ENCODE peak calls at places on chromosomes 11 and 22, in nine cellular contexts. T is keratinocyte, P is psoas muscle, S is IMR-90, L is hepatocyte, C is tibial nerve, K is BE2C, B is astrocyte of the spinal cord, D is fibroblast of mammary gland. H is an unnamed sample.

GRCh38 chr11:108666373-108666772 is 1.5 kb downstream of the DDX10 start:
- DNase-seq in T (no peak), P (no peak), S (no peak), L (no peak), C (no peak), K (no peak), B (no peak), D (peak), H (no peak)

GRCh38 chr11:14583252-14584105 is 60.1 kb upstream of the PDE3B start:
- DNase-seq in T (no peak), P (no peak), S (no peak), L (peak), C (no peak), K (no peak), B (no peak), D (no peak), H (no peak)

GRCh38 chr11:70839851-70840250 is 412.5 kb downstream of the SHANK2 start:
- DNase-seq in T (no peak), P (no peak), S (no peak), L (no peak), C (no peak), K (no peak), B (no peak), D (no peak), H (no peak)

GRCh38 chr11:64044730-64045386 is 9.1 kb downstream of the FLRT1 start:
- DNase-seq in T (no peak), P (no peak), S (no peak), L (no peak), C (no peak), K (peak), B (no peak), D (no peak), H (no peak)

GRCh38 chr11:95108159-95108611 is 18.5 kb downstream of the ENDOD1 start:
- DNase-seq in T (no peak), P (peak), S (peak), L (peak), C (no peak), K (no peak), B (peak), D (peak), H (peak)

GRCh38 chr22:24485608-24486007 is 9.5 kb upstream of the UPB1 start:
- DNase-seq in T (no peak), P (no peak), S (no peak), L (no peak), C (no peak), K (peak), B (no peak), D (no peak), H (no peak)

GRCh38 chr11:59078435-59078834 is 7.7 kb upstream of the GLYATL1B start:
- DNase-seq in T (no peak), P (no peak), S (no peak), L (no peak), C (no peak), K (no peak), B (no peak), D (no peak), H (no peak)

GRCh38 chr11:96314326-96315050 is 28.5 kb downstream of the MAML2 start:
- DNase-seq in T (peak), P (no peak), S (peak), L (no peak), C (no peak), K (no peak), B (peak), D (no peak), H (no peak)

GRCh38 chr22:49532831-49533802 is 294.6 kb downstream of the BRD1 start:
- DNase-seq in T (no peak), P (no peak), S (no peak), L (peak), C (no peak), K (no peak), B (no peak), D (no peak), H (no peak)

GRCh38 chr22:43841742-43842141 is 20.6 kb downstream of the SULT4A1 start:
- DNase-seq in T (no peak), P (peak), S (no peak), L (no peak), C (no peak), K (no peak), B (no peak), D (no peak), H (no peak)

GRCh38 chr22:26592368-26593015 is 2.6 kb upstream of the TPST2 start:
- DNase-seq in T (no peak), P (no peak), S (no peak), L (no peak), C (no peak), K (no peak), B (no peak), D (no peak), H (no peak)

GRCh38 chr11:114174712-114175495 is 115.4 kb downstream of the ZBTB16 start:
- DNase-seq in T (no peak), P (peak), S (no peak), L (no peak), C (no peak), K (no peak), B (no peak), D (peak), H (no peak)

GRCh38 chr22:24391836-24392217 is 35.6 kb upstream of the ADORA2A start:
- DNase-seq in T (no peak), P (no peak), S (peak), L (no peak), C (no peak), K (peak), B (peak), D (peak), H (no peak)

GRCh38 chr11:116640641-116641402 is 132.0 kb downstream of the BUD13 start:
- DNase-seq in T (no peak), P (no peak), S (no peak), L (no peak), C (no peak), K (no peak), B (no peak), D (no peak), H (no peak)

GRCh38 chr11:77113382-77114088 is 10.9 kb downstream of the OMP start:
- DNase-seq in T (no peak), P (peak), S (peak), L (peak), C (no peak), K (peak), B (peak), D (peak), H (no peak)
- TF ChIP-seq CTCF in T (peak), P (peak), S (peak), L (peak), C (peak), K (peak), B (peak), D (peak), H (no peak)

DNA sequence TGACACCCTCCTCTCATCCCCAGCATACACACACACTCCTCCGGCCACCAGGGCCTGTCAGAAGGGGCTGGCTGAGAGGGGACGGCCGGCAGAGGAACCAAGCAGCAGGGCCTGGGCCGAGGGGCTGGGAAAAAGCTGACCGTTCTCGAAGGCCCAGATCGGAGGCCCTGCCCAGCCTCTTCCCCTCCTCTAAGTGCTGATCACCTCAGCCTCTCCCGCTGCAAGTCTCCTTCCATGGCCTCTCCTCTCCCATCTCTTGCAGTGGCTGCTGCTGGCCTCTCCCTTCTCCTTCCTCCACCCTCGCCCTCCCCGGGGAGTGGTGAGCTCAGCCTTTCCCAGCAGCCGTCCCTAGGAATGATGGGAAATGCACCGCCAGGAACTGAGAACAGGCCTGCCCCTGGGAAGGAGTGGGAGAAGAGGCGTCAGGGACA is 39.6 kb downstream of the ARRB1 start:
- DNase-seq in T (no peak), P (peak), S (peak), L (peak), C (peak), K (peak), B (peak), D (peak), H (peak)
- H3K4me3 ChIP-seq in T (no peak), P (peak), S (no peak), L (no peak), C (peak), K (no peak), B (no peak), D (peak), H (no peak)

DNA sequence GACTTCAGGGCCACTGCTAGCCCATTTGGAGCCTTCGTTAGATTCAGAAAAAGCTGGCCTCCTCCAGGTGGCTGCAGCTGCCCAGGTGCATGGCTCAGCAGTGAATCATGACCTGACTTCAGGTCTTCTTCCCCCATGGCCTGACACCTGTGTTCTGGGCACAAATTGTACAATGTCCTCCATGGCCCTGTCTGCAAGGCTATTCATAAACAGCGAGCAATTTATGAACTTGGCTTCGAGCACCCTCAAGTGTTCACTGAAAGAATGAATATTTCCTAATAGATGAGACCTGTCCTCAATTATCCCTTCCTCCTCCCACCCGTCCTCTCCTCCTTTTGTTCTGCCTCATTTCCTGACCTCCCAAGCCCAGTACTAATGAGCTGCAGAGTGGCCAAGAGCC is 12.2 kb upstream of the VPS37C start:
- DNase-seq in T (no peak), P (no peak), S (peak), L (no peak), C (no peak), K (no peak), B (no peak), D (peak), H (peak)
- TF ChIP-seq CTCF in T (no peak), P (peak), S (peak), L (no peak), C (no peak), K (peak), B (no peak), D (peak), H (no peak)

GRCh38 chr22:32409977-32410376 is 2.1 kb downstream of the RTCB start:
- DNase-seq in T (no peak), P (no peak), S (no peak), L (no peak), C (no peak), K (no peak), B (no peak), D (no peak), H (no peak)
- H3K4me3 ChIP-seq in T (no peak), P (peak), S (no peak), L (no peak), C (no peak), K (no peak), B (no peak), D (no peak), H (no peak)